ENCODE peak calls at places on chromosomes 1 and 21, in four cellular contexts. M is GM06990; B is CD8-positive, alpha-beta T cell; F is GM23338. O is an unnamed sample.
A peak's percentile ranks its signal among the peaks of the same experiment; 100 is the strongest.

GRCh38 chr1:80427886-80428285 is 1372.8 kb upstream of the ADGRL2 start:
- DNase-seq in M (no peak), B (no peak), F (no peak), O (peak; percentile 17)

GRCh38 chr1:78387872-78388271 is 102.9 kb upstream of the PTGFR start:
- DNase-seq in M (no peak), B (no peak), F (no peak), O (no peak)

GRCh38 chr1:170340259-170340658 is 191.7 kb upstream of the GORAB start:
- DNase-seq in M (no peak), B (no peak), F (no peak), O (no peak)

GRCh38 chr1:21579788-21580187 is 70.6 kb downstream of the ALPL start:
- DNase-seq in M (no peak), B (no peak), F (no peak), O (no peak)

GRCh38 chr21:15240846-15241245 is 176.0 kb upstream of the NRIP1 start:
- DNase-seq in M (no peak), B (no peak), F (no peak), O (no peak)

GRCh38 chr1:206472454-206472853 is 2.2 kb downstream of the IKBKE start:
- DNase-seq in M (no peak), B (no peak), F (peak; percentile 51), O (peak; percentile 86)

GRCh38 chr1:116972676-116973035 is 28.9 kb upstream of the CD101 start:
- DNase-seq in M (no peak), B (no peak), F (no peak), O (no peak)

GRCh38 chr21:35026617-35027557 is 22.2 kb downstream of the RUNX1 start:
- DNase-seq in M (peak; percentile 88), B (peak; percentile 82), F (peak; percentile 83), O (peak; percentile 47)

GRCh38 chr1:159465191-159465603 is 25.7 kb downstream of the OR10J1 start:
- DNase-seq in M (no peak), B (no peak), F (no peak), O (no peak)

GRCh38 chr21:34020005-34020847 is 53.2 kb upstream of the MRPS6 start:
- DNase-seq in M (peak; percentile 79), B (no peak), F (no peak), O (no peak)
- TF ChIP-seq CTCF in M (peak; percentile 30), B (no peak), F (no peak), O (no peak)

DNA sequence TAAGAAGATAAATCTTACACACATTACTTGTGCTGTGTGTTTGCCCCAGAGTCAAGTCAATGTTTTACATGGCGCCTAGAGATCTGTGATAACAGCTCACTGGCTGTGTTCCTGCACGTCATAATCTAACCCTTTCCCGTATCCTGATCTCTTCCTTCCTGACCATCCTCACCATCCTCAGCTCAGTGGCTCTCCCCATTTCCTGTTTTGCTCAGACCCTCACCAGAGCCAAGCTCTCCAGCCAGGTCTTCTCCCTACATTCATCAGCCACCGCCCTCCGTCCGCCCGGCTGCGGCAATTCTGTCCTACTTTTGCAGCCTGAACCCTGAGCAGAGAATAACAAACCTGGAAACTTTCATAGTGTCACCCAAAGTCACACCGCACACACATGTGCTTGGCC is 824.7 kb downstream of the USP25 start:
- DNase-seq in M (no peak), B (no peak), F (no peak), O (no peak)
- H3K4me3 ChIP-seq in M (no peak overlapping the region), B (no peak overlapping the region), F (no peak overlapping the region), O (no peak overlapping the region)

GRCh38 chr1:184557423-184558347 is 170.9 kb downstream of the C1orf21 start:
- DNase-seq in M (no peak), B (no peak), F (no peak), O (no peak)
- TF ChIP-seq CTCF in M (no peak), B (no peak), F (no peak), O (no peak)

DNA sequence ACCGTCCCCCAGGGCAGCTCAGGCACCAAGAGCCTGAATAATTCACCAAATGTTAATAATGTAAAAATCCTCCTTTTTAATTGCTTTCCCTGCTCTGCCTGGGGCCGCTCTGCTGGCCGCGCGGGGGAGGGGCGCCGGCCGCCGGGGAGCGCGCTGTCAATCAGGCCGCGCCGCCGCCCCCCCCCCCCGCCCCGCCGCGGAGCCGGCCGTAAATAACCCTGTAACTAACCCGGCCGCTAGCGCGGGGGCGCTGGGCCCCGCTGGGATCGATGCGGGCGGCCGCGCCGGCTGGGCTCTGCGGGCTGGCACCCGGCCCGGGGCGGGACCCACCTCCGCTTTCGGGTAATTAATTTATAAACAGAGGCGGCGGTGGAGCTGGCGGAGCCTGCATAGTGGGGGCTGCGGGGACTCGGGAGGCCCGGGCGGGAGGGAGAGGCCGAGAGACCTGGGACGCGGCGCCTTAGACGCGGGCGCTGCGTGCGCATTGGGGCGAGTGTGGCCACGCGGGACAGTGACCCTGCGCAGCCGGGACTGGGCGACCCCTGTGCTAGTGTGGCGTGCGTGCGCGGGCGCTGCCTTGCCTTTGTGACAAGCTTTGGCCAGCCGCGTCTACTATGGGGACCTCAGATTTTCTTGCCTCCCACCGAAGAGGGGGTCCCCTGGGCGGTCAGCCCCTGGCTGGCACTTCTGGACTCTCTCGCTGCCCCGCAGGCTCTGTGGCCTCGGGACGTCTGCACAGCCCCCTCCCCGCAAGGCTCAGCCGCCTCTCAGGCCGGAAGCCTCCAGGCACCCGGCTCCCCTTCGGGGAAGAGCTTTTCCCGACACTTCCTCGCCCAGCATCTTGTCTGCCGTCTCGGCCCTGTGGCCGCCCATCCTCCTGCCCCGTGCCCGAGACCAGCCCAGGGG is 16.7 kb downstream of the SAMD11 start:
- DNase-seq in M (peak; percentile 52), B (no peak), F (peak; percentile 60), O (peak; percentile 65)
- H3K4me3 ChIP-seq in M (peak overlapping the region; percentile 27), B (peak overlapping the region; percentile 33), F (peak overlapping the region; percentile 55), O (peak overlapping the region; percentile 22)

O was measured in foreskin fibroblast.